ENCODE peak calls at places on chromosome 14, in ten cellular contexts. N is mesendoderm; K is upper lobe of right lung; R is CD8-positive, alpha-beta T cell; V is tibial nerve; X is colonic mucosa; F is IMR-90; Y is upper lobe of left lung; U is GM12878; E is ovary. G is an unnamed sample. For H3K36me3, the result is how much of the 10 kb centered on the place peaks cover.

GRCh38 chr14:22929104-22929847 is at the start of gene PRMT5:
- DNase-seq in X (peak), K (peak), V (peak), Y (peak), R (peak), N (peak), F (peak), E (peak), U (peak), G (peak)

GRCh38 chr14:87628129-87628528 is 364.9 kb downstream of the GALC start:
- DNase-seq in X (no peak), R (no peak), Y (no peak), U (no peak), V (no peak), E (peak), F (peak), K (no peak), N (peak), G (no peak)

GRCh38 chr14:61147369-61147897 is 133.7 kb downstream of the TMEM30B start:
- DNase-seq in X (no peak), Y (no peak), E (no peak), F (peak), U (no peak), R (no peak), V (no peak), K (no peak), N (no peak), G (no peak)

GRCh38 chr14:31371651-31372050 is 48.7 kb downstream of the HEATR5A start:
- DNase-seq in Y (no peak), V (no peak), E (no peak), F (no peak), R (no peak), N (no peak), U (no peak), X (no peak), K (no peak), G (no peak)

GRCh38 chr14:89801128-89801527 is 153.4 kb downstream of the EFCAB11 start:
- DNase-seq in N (no peak), V (no peak), Y (no peak), R (no peak), E (no peak), K (no peak), U (no peak), F (peak), X (no peak), G (no peak)

GRCh38 chr14:69191340-69192111 is at the start of gene EXD2:
- DNase-seq in K (peak), U (peak), F (peak), E (peak), Y (peak), R (peak), N (peak), X (peak), V (peak), G (peak)

GRCh38 chr14:68787235-68787727 is 5.6 kb downstream of the ZFP36L1 start:
- DNase-seq in Y (no peak), R (peak), E (peak), N (peak), X (peak), U (no peak), F (no peak), K (no peak), V (no peak), G (no peak)

GRCh38 chr14:94136575-94137331 is 7.3 kb upstream of the IFI27L2 start:
- DNase-seq in F (peak), V (peak), Y (peak), R (peak), K (peak), E (peak), U (no peak), X (peak), N (peak), G (peak)

GRCh38 chr14:76136476-76137160 is 15.1 kb upstream of the GPATCH2L start:
- DNase-seq in K (no peak), E (no peak), N (peak), F (no peak), V (no peak), U (no peak), R (no peak), X (no peak), Y (no peak), G (no peak)

GRCh38 chr14:29123017-29123416 is 356.4 kb downstream of the FOXG1 start:
- DNase-seq in N (no peak), E (no peak), Y (no peak), X (no peak), K (no peak), V (no peak), R (no peak), F (no peak), U (no peak), G (no peak)

GRCh38 chr14:26987734-26988363 is 390.0 kb upstream of the NOVA1 start:
- DNase-seq in X (no peak), V (no peak), F (no peak), N (no peak), K (no peak), E (no peak), Y (no peak), U (no peak), R (no peak), G (no peak)

GRCh38 chr14:89417469-89418225 is 614 bp upstream of the FOXN3 start:
- DNase-seq in F (peak), X (peak), E (peak), Y (peak), K (peak), U (peak), V (no peak), R (peak), N (peak), G (peak)

GRCh38 chr14:90726656-90727055 is 89.6 kb downstream of the TTC7B start:
- DNase-seq in E (no peak), V (peak), N (peak), R (no peak), X (peak), Y (peak), F (peak), U (no peak), K (no peak), G (no peak)

GRCh38 chr14:90274808-90275454 is 18.6 kb downstream of the PSMC1 start:
- DNase-seq in F (peak), E (no peak), R (no peak), N (no peak), U (no peak), X (no peak), K (no peak), Y (peak), V (no peak), G (no peak)

GRCh38 chr14:83988274-83988673 is 1541.7 kb upstream of the FLRT2 start:
- DNase-seq in X (no peak), F (peak), K (no peak), E (no peak), R (no peak), V (no peak), N (peak), Y (no peak), U (no peak), G (no peak)

GRCh38 chr14:80959448-80960006 is 4.1 kb downstream of the TSHR start:
- DNase-seq in X (peak), E (no peak), N (no peak), R (peak), V (no peak), K (no peak), F (no peak), Y (no peak), U (peak), G (no peak)

GRCh38 chr14:51443195-51444018 is 203.4 kb downstream of the TMX1 start:
- DNase-seq in E (no peak), X (no peak), R (no peak), Y (no peak), V (no peak), K (no peak), F (peak), U (no peak), N (no peak), G (peak)

GRCh38 chr14:92460916-92461579 is 52.5 kb upstream of the RIN3 start:
- DNase-seq in N (no peak), U (peak), E (no peak), F (peak), X (no peak), Y (peak), K (no peak), R (no peak), V (no peak), G (no peak)

GRCh38 chr14:104937161-104937560 is 12.5 kb downstream of the PLD4 start:
- DNase-seq in K (no peak), R (no peak), X (no peak), Y (no peak), V (no peak), U (no peak), N (no peak), E (no peak), F (no peak), G (no peak)

GRCh38 chr14:28766505-28767238 is at the start of gene FOXG1:
- DNase-seq in X (no peak), N (peak), U (no peak), R (no peak), E (peak), Y (no peak), K (no peak), F (no peak), V (no peak), G (peak)

GRCh38 chr14:92645841-92646478 is 102.5 kb downstream of the LGMN start:
- DNase-seq in E (no peak), U (no peak), V (no peak), K (no peak), Y (no peak), N (no peak), R (no peak), F (peak), X (no peak), G (no peak)

GRCh38 chr14:71482701-71483100 is 449.5 kb upstream of the RGS6 start:
- DNase-seq in N (no peak), X (no peak), E (no peak), U (no peak), V (no peak), Y (no peak), K (no peak), R (no peak), F (peak), G (no peak)

GRCh38 chr14:30972882-30973582 is 52.4 kb upstream of the AP4S1 start:
- DNase-seq in K (no peak), N (no peak), V (no peak), Y (no peak), R (no peak), F (no peak), U (no peak), E (no peak), X (no peak), G (no peak)

GRCh38 chr14:64444984-64445845 is 20.1 kb upstream of the AKAP5 start:
- DNase-seq in Y (no peak), E (peak), U (peak), V (no peak), N (peak), R (peak), K (no peak), F (peak), X (no peak), G (no peak)

GRCh38 chr14:74501135-74501614 is 7.6 kb downstream of the ISCA2 start:
- DNase-seq in V (peak), R (no peak), Y (peak), N (peak), F (peak), X (peak), K (peak), E (peak), U (no peak), G (peak)

GRCh38 chr14:77175843-77176242 is 5.8 kb upstream of the TMEM63C start:
- DNase-seq in U (no peak), X (no peak), K (no peak), E (no peak), F (no peak), N (no peak), R (no peak), Y (no peak), V (no peak), G (no peak)
- H3K36me3 ChIP-seq in U (under half), X (under half), K (under half), E (under half), F (under half), N (under half), R (under half), Y (under half), V (under half), G (under half)

DNA sequence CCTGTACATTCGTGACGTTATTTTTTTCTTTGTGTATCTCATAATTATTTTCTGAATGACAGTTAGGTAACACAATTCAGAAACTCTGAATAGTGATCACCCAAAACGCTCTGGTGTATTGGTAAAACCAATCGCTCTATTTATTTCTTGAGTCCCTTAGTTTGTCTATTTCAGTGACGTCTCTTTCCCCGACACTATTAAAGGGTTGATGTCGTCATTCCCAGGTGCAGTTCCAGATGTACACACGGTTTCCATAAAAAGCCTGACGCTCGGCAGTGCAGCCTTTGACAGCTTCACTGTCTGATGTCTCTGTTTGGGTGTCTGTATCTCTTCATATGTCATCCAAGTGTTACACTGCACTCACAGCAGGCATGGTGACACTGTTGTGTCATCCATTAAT is 701.4 kb downstream of the TMEM121 start:
- DNase-seq in Y (no peak), X (no peak), F (no peak), R (no peak), N (no peak), K (no peak), V (no peak), U (no peak), E (no peak), G (no peak)
- H3K36me3 ChIP-seq in Y (under half), X (under half), F (under half), R (under half), N (under half), K (under half), V (under half), U (under half), E (under half), G (under half)

DNA sequence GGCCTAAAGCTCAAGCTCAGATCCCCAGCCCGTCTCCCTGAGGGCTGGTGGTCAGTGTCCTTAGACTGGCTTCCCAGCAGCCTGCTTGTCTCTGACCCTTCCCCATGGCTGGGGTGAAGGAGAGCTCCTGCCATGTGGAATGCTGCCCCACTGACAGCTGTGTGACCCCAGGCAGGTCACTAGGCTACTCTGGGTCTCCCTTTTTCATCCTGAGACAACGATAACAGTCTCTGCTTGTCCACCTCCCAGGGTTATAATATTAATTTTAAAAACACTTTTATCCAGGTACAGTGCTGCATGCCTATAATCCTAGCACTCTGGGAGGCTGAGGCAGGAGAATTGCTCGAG is 47.3 kb downstream of the SYNE3 start:
- DNase-seq in U (no peak), N (no peak), Y (no peak), V (no peak), K (no peak), R (no peak), E (no peak), X (no peak), F (no peak), G (no peak)
- H3K36me3 ChIP-seq in U (under half), N (under half), Y (half or more), V (half or more), K (under half), R (under half), E (under half), X (under half), F (under half), G (under half)

DNA sequence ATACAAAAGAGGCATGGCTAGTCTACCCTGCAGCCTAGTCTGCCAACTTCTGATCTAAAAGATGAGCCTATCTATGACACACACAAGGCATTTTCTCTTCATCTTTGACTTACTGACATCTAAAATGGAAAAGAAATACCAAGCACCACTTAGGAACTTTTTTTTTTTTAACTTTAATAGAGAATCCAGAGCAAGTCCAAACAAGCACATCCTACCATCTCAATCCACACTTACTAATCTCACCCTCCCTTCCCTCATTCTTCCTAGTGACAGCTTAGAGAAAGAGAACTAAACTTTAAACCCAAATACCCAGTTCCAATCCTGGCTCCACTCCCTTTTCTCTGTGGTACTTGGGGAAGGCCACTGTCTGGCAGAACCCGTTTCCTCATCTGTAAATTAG is 31.8 kb downstream of the BDKRB1 start:
- DNase-seq in F (no peak), K (no peak), N (no peak), E (no peak), U (no peak), R (no peak), X (no peak), Y (no peak), V (no peak), G (no peak)
- H3K36me3 ChIP-seq in F (under half), K (half or more), N (under half), E (under half), U (under half), R (under half), X (under half), Y (half or more), V (half or more), G (under half)

GRCh38 chr14:103343164-103343879 is 9.3 kb downstream of the EIF5 start:
- DNase-seq in X (no peak), F (no peak), E (no peak), N (no peak), R (no peak), U (no peak), Y (no peak), K (no peak), V (no peak), G (no peak)
- H3K36me3 ChIP-seq in X (under half), F (half or more), E (under half), N (under half), R (half or more), U (under half), Y (half or more), K (half or more), V (half or more), G (half or more)

DNA sequence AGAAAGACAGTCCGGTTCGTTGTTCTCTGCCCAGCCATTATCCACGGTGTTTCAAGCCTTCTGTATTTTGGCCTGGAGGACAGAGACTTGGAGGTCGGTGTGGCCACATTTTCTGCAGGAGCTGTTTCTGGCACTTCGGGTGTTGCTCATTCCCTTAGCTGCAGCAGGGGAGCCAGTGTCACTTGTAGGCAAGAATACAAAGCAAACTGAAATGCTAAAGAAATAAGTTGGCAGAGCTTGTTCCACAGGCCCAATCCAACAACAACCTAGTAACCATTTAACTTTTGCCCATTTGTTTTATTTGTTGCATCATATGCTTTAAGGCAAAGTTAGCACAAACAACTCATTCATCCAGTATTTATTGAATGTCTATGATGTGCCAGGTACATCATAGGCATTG is 275.5 kb downstream of the TTC6 start:
- DNase-seq in E (no peak), R (no peak), V (no peak), K (no peak), U (no peak), Y (no peak), X (no peak), F (no peak), N (no peak), G (no peak)
- H3K36me3 ChIP-seq in E (under half), R (under half), V (under half), K (under half), U (under half), Y (under half), X (under half), F (under half), N (under half), G (under half)

GRCh38 chr14:24240110-24240918 is 2.1 kb downstream of the TINF2 start:
- DNase-seq in N (peak), E (no peak), U (no peak), X (no peak), R (no peak), V (no peak), K (peak), Y (no peak), F (no peak), G (no peak)
- H3K36me3 ChIP-seq in N (under half), E (under half), U (under half), X (under half), R (under half), V (half or more), K (half or more), Y (half or more), F (under half), G (under half)

GRCh38 chr14:45112886-45113772 is 21.2 kb downstream of the FKBP3 start:
- DNase-seq in U (no peak), E (no peak), F (peak), N (no peak), K (no peak), X (no peak), Y (no peak), V (no peak), R (no peak), G (no peak)
- H3K36me3 ChIP-seq in U (under half), E (under half), F (under half), N (under half), K (half or more), X (under half), Y (half or more), V (half or more), R (under half), G (half or more)

GRCh38 chr14:67680941-67681340 is 6.5 kb upstream of the VTI1B start:
- DNase-seq in V (no peak), K (no peak), U (no peak), R (no peak), E (no peak), Y (peak), X (no peak), F (no peak), N (no peak), G (no peak)

GRCh38 chr14:67674480-67675218 is at the start of gene VTI1B:
- DNase-seq in U (no peak), V (peak), F (peak), X (peak), Y (peak), R (peak), K (peak), E (peak), N (peak), G (peak)

GRCh38 chr14:67675219-67675582 is 769 bp upstream of the VTI1B start:
- DNase-seq in V (no peak), E (no peak), R (no peak), Y (no peak), U (no peak), F (no peak), X (no peak), K (no peak), N (peak), G (no peak)

GRCh38 chr14:67683821-67684220 is 9.4 kb upstream of the VTI1B start:
- DNase-seq in F (no peak), E (no peak), X (no peak), U (no peak), Y (no peak), N (no peak), R (no peak), V (no peak), K (no peak), G (no peak)

GRCh38 chr14:67680121-67680602 is 5.7 kb upstream of the VTI1B start:
- DNase-seq in K (no peak), F (peak), Y (no peak), R (no peak), U (peak), V (no peak), E (no peak), N (no peak), X (no peak), G (peak)
- H3K36me3 ChIP-seq in K (under half), F (under half), Y (under half), R (under half), U (under half), V (under half), E (under half), N (under half), X (under half), G (under half)

DNA sequence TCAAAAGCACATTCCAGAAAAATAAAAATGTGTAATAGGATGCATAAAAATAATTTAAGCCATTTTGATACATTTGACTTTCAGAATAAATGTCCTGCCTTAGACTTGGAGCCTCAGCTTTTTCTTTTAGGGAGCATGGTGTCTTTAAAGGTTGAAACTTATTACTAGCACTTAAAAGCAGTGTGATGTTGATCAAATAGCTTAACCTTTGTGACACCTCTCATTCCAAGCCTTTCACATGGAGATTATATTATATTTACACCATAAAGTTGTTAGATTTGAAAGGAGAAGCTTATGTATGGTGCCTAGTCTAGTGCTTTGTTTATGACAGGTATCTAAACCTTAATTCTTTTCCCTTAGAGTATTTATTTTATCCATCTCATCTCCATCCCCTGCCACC is 61.9 kb downstream of the KTN1 start:
- DNase-seq in R (no peak), K (no peak), X (no peak), U (no peak), F (no peak), Y (no peak), E (no peak), V (no peak), N (no peak), G (no peak)
- H3K36me3 ChIP-seq in R (under half), K (half or more), X (under half), U (under half), F (under half), Y (half or more), E (under half), V (half or more), N (under half), G (under half)